ENCODE peak calls at places on chromosomes 11 and 22, in six cellular contexts. One of them, this sample, is unnamed.

GRCh38 chr11:31422703-31423102 is 53.0 kb downstream of the DNAJC24 start:
- DNase-seq in stimulated activated CD4-positive, alpha-beta T cell treated with anti-CD3 and anti-CD28 coated beads, Interleukin-1b, Interleukin-23, amount 100 ng/mL, for 48 hours: no peak
- DNase-seq in WTC11: no peak
- DNase-seq in SW480: no peak
- DNase-seq in GM10248: no peak
- DNase-seq in Right ventricle myocardium superior: no peak
- DNase-seq in this sample: no peak

GRCh38 chr11:68581901-68582300 is 102.4 kb upstream of the GAL start:
- DNase-seq in WTC11: no peak
- DNase-seq in SW480: no peak
- DNase-seq in stimulated activated CD4-positive, alpha-beta T cell treated with anti-CD3 and anti-CD28 coated beads, Interleukin-1b, Interleukin-23, amount 100 ng/mL, for 48 hours: no peak
- DNase-seq in GM10248: no peak
- DNase-seq in Right ventricle myocardium superior: no peak
- DNase-seq in this sample: no peak

GRCh38 chr11:126890561-126890960 is 110.0 kb downstream of the KIRREL3 start:
- DNase-seq in WTC11: peak
- DNase-seq in Right ventricle myocardium superior: no peak
- DNase-seq in SW480: peak
- DNase-seq in stimulated activated CD4-positive, alpha-beta T cell treated with anti-CD3 and anti-CD28 coated beads, Interleukin-1b, Interleukin-23, amount 100 ng/mL, for 48 hours: no peak
- DNase-seq in GM10248: no peak
- DNase-seq in this sample: no peak

GRCh38 chr11:21865541-21865940 is 327.3 kb upstream of the ANO5 start:
- DNase-seq in GM10248: no peak
- DNase-seq in Right ventricle myocardium superior: no peak
- DNase-seq in SW480: no peak
- DNase-seq in stimulated activated CD4-positive, alpha-beta T cell treated with anti-CD3 and anti-CD28 coated beads, Interleukin-1b, Interleukin-23, amount 100 ng/mL, for 48 hours: no peak
- DNase-seq in WTC11: no peak
- DNase-seq in this sample: no peak

GRCh38 chr11:41201156-41201555 is 258.3 kb downstream of the LRRC4C start:
- DNase-seq in GM10248: no peak
- DNase-seq in stimulated activated CD4-positive, alpha-beta T cell treated with anti-CD3 and anti-CD28 coated beads, Interleukin-1b, Interleukin-23, amount 100 ng/mL, for 48 hours: peak
- DNase-seq in WTC11: peak
- DNase-seq in SW480: peak
- DNase-seq in Right ventricle myocardium superior: no peak
- DNase-seq in this sample: peak

GRCh38 chr11:128724891-128725611 is 31.2 kb downstream of the FLI1 start:
- DNase-seq in stimulated activated CD4-positive, alpha-beta T cell treated with anti-CD3 and anti-CD28 coated beads, Interleukin-1b, Interleukin-23, amount 100 ng/mL, for 48 hours: no peak
- DNase-seq in SW480: no peak
- DNase-seq in Right ventricle myocardium superior: no peak
- DNase-seq in GM10248: no peak
- DNase-seq in WTC11: no peak
- DNase-seq in this sample: no peak

GRCh38 chr11:12224537-12224893 is 114.1 kb downstream of the MICAL2 start:
- DNase-seq in GM10248: peak
- DNase-seq in Right ventricle myocardium superior: peak
- DNase-seq in SW480: peak
- DNase-seq in WTC11: no peak
- DNase-seq in stimulated activated CD4-positive, alpha-beta T cell treated with anti-CD3 and anti-CD28 coated beads, Interleukin-1b, Interleukin-23, amount 100 ng/mL, for 48 hours: peak
- DNase-seq in this sample: no peak

GRCh38 chr22:42418811-42419243 is 13.4 kb downstream of the NFAM1 start:
- DNase-seq in WTC11: no peak
- DNase-seq in Right ventricle myocardium superior: no peak
- DNase-seq in SW480: peak
- DNase-seq in stimulated activated CD4-positive, alpha-beta T cell treated with anti-CD3 and anti-CD28 coated beads, Interleukin-1b, Interleukin-23, amount 100 ng/mL, for 48 hours: no peak
- DNase-seq in GM10248: no peak
- DNase-seq in this sample: no peak

GRCh38 chr11:77400775-77401469 is 73.0 kb downstream of the PAK1 start:
- DNase-seq in GM10248: no peak
- DNase-seq in SW480: no peak
- DNase-seq in stimulated activated CD4-positive, alpha-beta T cell treated with anti-CD3 and anti-CD28 coated beads, Interleukin-1b, Interleukin-23, amount 100 ng/mL, for 48 hours: no peak
- DNase-seq in Right ventricle myocardium superior: no peak
- DNase-seq in WTC11: no peak
- DNase-seq in this sample: no peak

GRCh38 chr11:85844439-85845051 is 10.6 kb upstream of the CCDC83 start:
- DNase-seq in WTC11: no peak
- DNase-seq in stimulated activated CD4-positive, alpha-beta T cell treated with anti-CD3 and anti-CD28 coated beads, Interleukin-1b, Interleukin-23, amount 100 ng/mL, for 48 hours: no peak
- DNase-seq in GM10248: no peak
- DNase-seq in SW480: peak
- DNase-seq in Right ventricle myocardium superior: no peak
- DNase-seq in this sample: no peak

GRCh38 chr22:47278655-47279054 is 516.2 kb downstream of the TBC1D22A start:
- DNase-seq in WTC11: peak
- DNase-seq in Right ventricle myocardium superior: peak
- DNase-seq in GM10248: no peak
- DNase-seq in SW480: no peak
- DNase-seq in stimulated activated CD4-positive, alpha-beta T cell treated with anti-CD3 and anti-CD28 coated beads, Interleukin-1b, Interleukin-23, amount 100 ng/mL, for 48 hours: no peak
- DNase-seq in this sample: no peak

GRCh38 chr22:31106651-31107205 is 640 bp downstream of the SELENOM start:
- DNase-seq in WTC11: no peak
- DNase-seq in stimulated activated CD4-positive, alpha-beta T cell treated with anti-CD3 and anti-CD28 coated beads, Interleukin-1b, Interleukin-23, amount 100 ng/mL, for 48 hours: no peak
- DNase-seq in Right ventricle myocardium superior: no peak
- DNase-seq in GM10248: no peak
- DNase-seq in SW480: no peak
- DNase-seq in this sample: no peak

GRCh38 chr11:121630041-121630440 is 177.3 kb upstream of the SORL1-AS1 start:
- DNase-seq in Right ventricle myocardium superior: no peak
- DNase-seq in stimulated activated CD4-positive, alpha-beta T cell treated with anti-CD3 and anti-CD28 coated beads, Interleukin-1b, Interleukin-23, amount 100 ng/mL, for 48 hours: no peak
- DNase-seq in GM10248: no peak
- DNase-seq in SW480: no peak
- DNase-seq in WTC11: no peak
- DNase-seq in this sample: no peak

GRCh38 chr11:125941606-125942275 is 4.1 kb upstream of the VSIG10L2 start:
- DNase-seq in SW480: peak
- DNase-seq in stimulated activated CD4-positive, alpha-beta T cell treated with anti-CD3 and anti-CD28 coated beads, Interleukin-1b, Interleukin-23, amount 100 ng/mL, for 48 hours: peak
- DNase-seq in WTC11: peak
- DNase-seq in GM10248: peak
- DNase-seq in Right ventricle myocardium superior: peak
- DNase-seq in this sample: peak

This sample was measured in progenitor cell of endocrine pancreas.